ENCODE peak calls at places on chromosomes 4 and X, in nine cellular contexts. F, E, K, Z, O, X, W, S and L are unnamed samples.

GRCh38 chrX:153794897-153795816 is 689 bp downstream of the SSR4 start:
- DNase-seq in F (no peak), E (peak; percentile 20), K (no peak), Z (no peak), O (no peak), X (no peak), W (no peak), S (no peak), L (no peak)

GRCh38 chr4:183394166-183394951 is 50.1 kb upstream of the CDKN2AIP start:
- DNase-seq in F (no peak), E (no peak), K (no peak), Z (no peak), O (no peak), X (no peak), W (no peak), S (no peak), L (no peak)

GRCh38 chr4:13160906-13161305 is 323.2 kb downstream of the RAB28 start:
- DNase-seq in F (no peak), E (no peak), K (no peak), Z (no peak), O (peak; percentile 35), X (no peak), W (peak; percentile 18), S (no peak), L (no peak)

GRCh38 chr4:94126669-94127068 is 81.0 kb upstream of the SMARCAD1 start:
- DNase-seq in F (no peak), E (no peak), K (no peak), Z (no peak), O (no peak), X (no peak), W (no peak), S (peak; percentile 18), L (no peak)

GRCh38 chr4:95129708-95130343 is 372.1 kb downstream of the BMPR1B start:
- DNase-seq in F (no peak), E (peak; percentile 54), K (peak; percentile 85), Z (no peak), O (peak; percentile 100), X (no peak), W (peak; percentile 97), S (no peak), L (peak; percentile 96)

GRCh38 chr4:25795566-25796454 is 67.0 kb downstream of the SEL1L3 start:
- DNase-seq in F (no peak), E (no peak), K (no peak), Z (no peak), O (peak; percentile 64), X (no peak), W (peak; percentile 87), S (no peak), L (no peak)

GRCh38 chr4:55637272-55637820 is 1.2 kb upstream of the NMU start:
- DNase-seq in F (no peak), E (no peak), K (no peak), Z (no peak), O (no peak), X (no peak), W (no peak), S (no peak), L (no peak)

GRCh38 chr4:87939978-87940690 is 35.4 kb upstream of the SPP1 start:
- DNase-seq in F (no peak), E (no peak), K (no peak), Z (no peak), O (no peak), X (no peak), W (no peak), S (no peak), L (no peak)

GRCh38 chrX:68832516-68833447 is 4.0 kb downstream of the EFNB1 start:
- DNase-seq in F (no peak), E (no peak), K (no peak), Z (no peak), O (no peak), X (no peak), W (no peak), S (no peak), L (no peak)

GRCh38 chrX:63525491-63525890 is 174.4 kb upstream of the SPIN4 start:
- DNase-seq in F (no peak), E (no peak), K (no peak), Z (no peak), O (no peak), X (no peak), W (no peak), S (no peak), L (no peak)

GRCh38 chr4:37890501-37891220 is at the start of gene TBC1D1:
- DNase-seq in F (peak; percentile 22), E (peak; percentile 79), K (no peak), Z (no peak), O (no peak), X (peak; percentile 4), W (no peak), S (peak; percentile 75), L (no peak)

GRCh38 chr4:4443821-4444220 is 56.9 kb downstream of the NSG1 start:
- DNase-seq in F (no peak), E (no peak), K (no peak), Z (no peak), O (peak; percentile 61), X (no peak), W (peak; percentile 56), S (no peak), L (peak; percentile 25)

GRCh38 chr4:61336488-61336887 is 136.4 kb downstream of the ADGRL3 start:
- DNase-seq in F (peak; percentile 59), E (no peak), K (no peak), Z (no peak), O (no peak), X (no peak), W (no peak), S (peak; percentile 69), L (no peak)

GRCh38 chr4:110188113-110188512 is 10.3 kb downstream of the ELOVL6 start:
- DNase-seq in F (no peak), E (no peak), K (no peak), Z (no peak), O (no peak), X (no peak), W (no peak), S (no peak), L (no peak)

GRCh38 chr4:123819362-123820035 is 422.9 kb downstream of the SPRY1 start:
- DNase-seq in F (no peak), E (no peak), K (no peak), Z (no peak), O (no peak), X (no peak), W (no peak), S (no peak), L (no peak)

GRCh38 chrX:154761977-154762528 is 611 bp upstream of the DKC1 start:
- DNase-seq in F (peak; percentile 61), E (peak; percentile 19), K (no peak), Z (no peak), O (no peak), X (no peak), W (no peak), S (no peak), L (no peak)

GRCh38 chr4:19438228-19438627 is 813.5 kb upstream of the SLIT2 start:
- DNase-seq in F (no peak), E (no peak), K (no peak), Z (no peak), O (peak; percentile 11), X (no peak), W (peak; percentile 36), S (no peak), L (no peak)

GRCh38 chrX:38754102-38754790 is 47.0 kb upstream of the MID1IP1 start:
- DNase-seq in F (peak; percentile 23), E (peak; percentile 38), K (peak; percentile 2), Z (peak; percentile 15), O (no peak), X (peak; percentile 5), W (peak; percentile 26), S (peak; percentile 57), L (no peak)

GRCh38 chr4:79864470-79865190 is 208.4 kb downstream of the ANTXR2 start:
- DNase-seq in F (peak; percentile 43), E (no peak), K (no peak), Z (no peak), O (no peak), X (no peak), W (no peak), S (no peak), L (no peak)

GRCh38 chr4:108107729-108108382 is 60.9 kb downstream of the LEF1 start:
- DNase-seq in F (no peak), E (no peak), K (no peak), Z (no peak), O (no peak), X (no peak), W (no peak), S (no peak), L (no peak)

GRCh38 chr4:152316969-152317368 is 218.9 kb downstream of the FBXW7 start:
- DNase-seq in F (peak; percentile 17), E (no peak), K (no peak), Z (no peak), O (no peak), X (no peak), W (peak; percentile 53), S (peak; percentile 73), L (no peak)

GRCh38 chr4:153402366-153402765 is 57.9 kb downstream of the MND1 start:
- DNase-seq in F (no peak), E (no peak), K (no peak), Z (no peak), O (peak; percentile 62), X (no peak), W (no peak), S (no peak), L (no peak)

GRCh38 chrX:31168596-31168995 is 96.8 kb upstream of the FTHL17 start:
- DNase-seq in F (no peak), E (no peak), K (no peak), Z (no peak), O (no peak), X (no peak), W (no peak), S (no peak), L (no peak)

GRCh38 chr4:153166971-153167501 is 37.2 kb upstream of the TRIM2 start:
- DNase-seq in F (no peak), E (no peak), K (no peak), Z (no peak), O (no peak), X (no peak), W (no peak), S (no peak), L (no peak)

GRCh38 chrX:56029691-56030090 is 202.5 kb upstream of the KLF8 start:
- DNase-seq in F (no peak), E (no peak), K (no peak), Z (no peak), O (no peak), X (no peak), W (no peak), S (no peak), L (no peak)

GRCh38 chr4:79514637-79515320 is 106.8 kb upstream of the GK2 start:
- DNase-seq in F (no peak), E (no peak), K (no peak), Z (no peak), O (no peak), X (no peak), W (no peak), S (peak; percentile 8), L (no peak)